ENCODE peak calls at places on chromosomes 11 and 22, in five cellular contexts. I is GF-D8, D is fibroblast of the aortic adventitia, B is HL-60, A is tibial artery. C is an unnamed sample.

GRCh38 chr11:123434262-123434661 is 4.2 kb downstream of the GRAMD1B start:
- DNase-seq in I (no peak), D (peak), B (no peak), A (peak), C (peak)

GRCh38 chr11:129414144-129414876 is 38.7 kb downstream of the BARX2 start:
- DNase-seq in I (no peak), D (no peak), B (no peak), A (no peak), C (no peak)

GRCh38 chr11:8017894-8018741 is 31.0 kb downstream of the EIF3F start:
- DNase-seq in I (no peak), D (no peak), B (no peak), A (no peak), C (peak)

GRCh38 chr11:3080104-3080503 is 22.9 kb upstream of the CARS1 start:
- DNase-seq in I (no peak), D (peak), B (no peak), A (no peak), C (no peak)

GRCh38 chr22:39738746-39739145 is 154.8 kb downstream of the ENTHD1 start:
- DNase-seq in I (no peak), D (peak), B (no peak), A (no peak), C (peak)

GRCh38 chr11:130582176-130582575 is 133.7 kb downstream of the ADAMTS15 start:
- DNase-seq in I (no peak), D (no peak), B (no peak), A (no peak), C (no peak)

GRCh38 chr11:85809191-85809590 is 1.8 kb downstream of the SYTL2 start:
- DNase-seq in I (no peak), D (no peak), B (no peak), A (no peak), C (no peak)

GRCh38 chr11:99325807-99326206 is 305.1 kb downstream of the CNTN5 start:
- DNase-seq in I (no peak), D (peak), B (peak), A (no peak), C (no peak)

GRCh38 chr11:117677729-117678310 is 119.2 kb downstream of the DSCAML1 start:
- DNase-seq in I (no peak), D (no peak), B (no peak), A (no peak), C (no peak)